ENCODE peak calls at places on chromosome 19, in four cellular contexts. One of them, this sample, is unnamed.

GRCh38 chr19:6738726-6739389 is 622 bp upstream of the TRIP10 start:
- DNase-seq in WTC11: peak; percentile 62
- DNase-seq in HepG2: no peak
- DNase-seq in K562: no peak
- DNase-seq in this sample: no peak

GRCh38 chr19:1235625-1236538 is 1.9 kb downstream of the CBARP start:
- DNase-seq in HepG2: no peak
- DNase-seq in K562: no peak
- DNase-seq in WTC11: no peak
- DNase-seq in this sample: no peak

GRCh38 chr19:56748443-56748842 is 76.9 kb upstream of the ZNF835 start:
- DNase-seq in HepG2: peak; percentile 47
- DNase-seq in WTC11: no peak
- DNase-seq in K562: no peak
- DNase-seq in this sample: peak; percentile 16

GRCh38 chr19:3907626-3908265 is 25.1 kb upstream of the NMRK2 start:
- DNase-seq in K562: peak; percentile 31
- DNase-seq in HepG2: no peak
- DNase-seq in WTC11: no peak
- DNase-seq in this sample: no peak

GRCh38 chr19:23509686-23510450 is 114.6 kb upstream of the ZNF91 start:
- DNase-seq in WTC11: no peak
- DNase-seq in HepG2: no peak
- DNase-seq in K562: no peak
- DNase-seq in this sample: no peak

GRCh38 chr19:10363789-10364281 is 16.5 kb downstream of the TYK2 start:
- DNase-seq in HepG2: no peak
- DNase-seq in WTC11: no peak
- DNase-seq in K562: no peak
- DNase-seq in this sample: no peak

GRCh38 chr19:50356691-50357177 is 8.7 kb downstream of the NAPSA start:
- DNase-seq in K562: no peak
- DNase-seq in HepG2: no peak
- DNase-seq in WTC11: no peak
- DNase-seq in this sample: no peak

GRCh38 chr19:38057954-38058690 is 151.1 kb downstream of the SIPA1L3 start:
- DNase-seq in WTC11: no peak
- DNase-seq in K562: no peak
- DNase-seq in HepG2: peak; percentile 58
- DNase-seq in this sample: peak; percentile 54

GRCh38 chr19:33714149-33714548 is 82.5 kb upstream of the KCTD15 start:
- DNase-seq in HepG2: no peak
- DNase-seq in WTC11: no peak
- DNase-seq in K562: no peak
- DNase-seq in this sample: no peak

GRCh38 chr19:7391218-7391670 is 42.5 kb downstream of the ARHGEF18 start:
- DNase-seq in WTC11: no peak
- DNase-seq in K562: no peak
- DNase-seq in HepG2: peak; percentile 77
- DNase-seq in this sample: peak; percentile 75

GRCh38 chr19:3668331-3669133 is 31.7 kb downstream of the PIP5K1C start:
- DNase-seq in HepG2: peak; percentile 21
- DNase-seq in WTC11: no peak
- DNase-seq in K562: no peak
- DNase-seq in this sample: no peak

GRCh38 chr19:46085888-46086287 is 38.6 kb downstream of the IGFL3 start:
- DNase-seq in HepG2: no peak
- DNase-seq in K562: no peak
- DNase-seq in WTC11: no peak
- DNase-seq in this sample: no peak

GRCh38 chr19:46089432-46089831 is 35.1 kb downstream of the IGFL3 start:
- DNase-seq in K562: no peak
- DNase-seq in WTC11: no peak
- DNase-seq in HepG2: no peak
- DNase-seq in this sample: no peak

GRCh38 chr19:46088101-46088500 is 36.4 kb downstream of the IGFL3 start:
- DNase-seq in HepG2: no peak
- DNase-seq in K562: no peak
- DNase-seq in WTC11: no peak
- DNase-seq in this sample: no peak

GRCh38 chr19:46090444-46090843 is 34.0 kb downstream of the IGFL3 start:
- DNase-seq in K562: no peak
- DNase-seq in HepG2: no peak
- DNase-seq in WTC11: no peak
- DNase-seq in this sample: no peak
- TF ChIP-seq NR3C1 in K562: no peak
- TF ChIP-seq NR3C1 in HepG2: no peak
- TF ChIP-seq NR3C1 in WTC11: no peak
- TF ChIP-seq NR3C1 in this sample: no peak

GRCh38 chr19:55638864-55639359 is 1.9 kb upstream of the ZNF580 start:
- DNase-seq in WTC11: peak; percentile 63
- DNase-seq in K562: no peak
- DNase-seq in HepG2: peak; percentile 66
- DNase-seq in this sample: peak; percentile 67
- TF ChIP-seq NR3C1 in WTC11: no peak
- TF ChIP-seq NR3C1 in K562: no peak
- TF ChIP-seq NR3C1 in HepG2: no peak
- TF ChIP-seq NR3C1 in this sample: no peak

GRCh38 chr19:13849991-13850909 is 26.7 kb upstream of the NANOS3 start:
- DNase-seq in WTC11: peak; percentile 79
- DNase-seq in K562: peak; percentile 80
- DNase-seq in HepG2: peak; percentile 53
- DNase-seq in this sample: no peak
- TF ChIP-seq NR3C1 in WTC11: no peak
- TF ChIP-seq NR3C1 in K562: no peak
- TF ChIP-seq NR3C1 in HepG2: no peak
- TF ChIP-seq NR3C1 in this sample: no peak

GRCh38 chr19:53518716-53519115 is 19.2 kb upstream of the ZNF331 start:
- DNase-seq in K562: no peak
- DNase-seq in WTC11: no peak
- DNase-seq in HepG2: no peak
- DNase-seq in this sample: no peak

GRCh38 chr19:53520547-53521372 is 17.2 kb upstream of the ZNF331 start:
- DNase-seq in WTC11: peak; percentile 94
- DNase-seq in K562: peak; percentile 75
- DNase-seq in HepG2: peak; percentile 87
- DNase-seq in this sample: peak; percentile 95

GRCh38 chr19:53519431-53519830 is 18.5 kb upstream of the ZNF331 start:
- DNase-seq in K562: no peak
- DNase-seq in WTC11: no peak
- DNase-seq in HepG2: no peak
- DNase-seq in this sample: no peak

GRCh38 chr19:53520163-53520546 is 17.8 kb upstream of the ZNF331 start:
- DNase-seq in K562: no peak
- DNase-seq in WTC11: no peak
- DNase-seq in HepG2: no peak
- DNase-seq in this sample: no peak

GRCh38 chr19:53521373-53522202 is 16.4 kb upstream of the ZNF331 start:
- DNase-seq in WTC11: no peak
- DNase-seq in HepG2: no peak
- DNase-seq in K562: no peak
- DNase-seq in this sample: no peak
- TF ChIP-seq NR3C1 in WTC11: no peak
- TF ChIP-seq NR3C1 in HepG2: no peak
- TF ChIP-seq NR3C1 in K562: no peak
- TF ChIP-seq NR3C1 in this sample: no peak

GRCh38 chr19:16330368-16330801 is 5.8 kb downstream of the KLF2 start:
- DNase-seq in WTC11: no peak
- DNase-seq in HepG2: peak; percentile 27
- DNase-seq in K562: peak; percentile 80
- DNase-seq in this sample: peak; percentile 90

GRCh38 chr19:16327501-16327900 is 2.9 kb downstream of the KLF2 start:
- DNase-seq in K562: no peak
- DNase-seq in HepG2: no peak
- DNase-seq in WTC11: no peak
- DNase-seq in this sample: no peak

GRCh38 chr19:16327911-16328823 is 3.5 kb downstream of the KLF2 start:
- DNase-seq in K562: no peak
- DNase-seq in WTC11: no peak
- DNase-seq in HepG2: no peak
- DNase-seq in this sample: no peak

GRCh38 chr19:16327131-16327450 is 2.5 kb downstream of the KLF2 start:
- DNase-seq in HepG2: no peak
- DNase-seq in WTC11: no peak
- DNase-seq in K562: no peak
- DNase-seq in this sample: no peak

GRCh38 chr19:16328824-16329482 is 4.3 kb downstream of the KLF2 start:
- DNase-seq in WTC11: no peak
- DNase-seq in K562: no peak
- DNase-seq in HepG2: no peak
- DNase-seq in this sample: no peak
- TF ChIP-seq NR3C1 in WTC11: no peak
- TF ChIP-seq NR3C1 in K562: no peak
- TF ChIP-seq NR3C1 in HepG2: no peak
- TF ChIP-seq NR3C1 in this sample: no peak

DNA sequence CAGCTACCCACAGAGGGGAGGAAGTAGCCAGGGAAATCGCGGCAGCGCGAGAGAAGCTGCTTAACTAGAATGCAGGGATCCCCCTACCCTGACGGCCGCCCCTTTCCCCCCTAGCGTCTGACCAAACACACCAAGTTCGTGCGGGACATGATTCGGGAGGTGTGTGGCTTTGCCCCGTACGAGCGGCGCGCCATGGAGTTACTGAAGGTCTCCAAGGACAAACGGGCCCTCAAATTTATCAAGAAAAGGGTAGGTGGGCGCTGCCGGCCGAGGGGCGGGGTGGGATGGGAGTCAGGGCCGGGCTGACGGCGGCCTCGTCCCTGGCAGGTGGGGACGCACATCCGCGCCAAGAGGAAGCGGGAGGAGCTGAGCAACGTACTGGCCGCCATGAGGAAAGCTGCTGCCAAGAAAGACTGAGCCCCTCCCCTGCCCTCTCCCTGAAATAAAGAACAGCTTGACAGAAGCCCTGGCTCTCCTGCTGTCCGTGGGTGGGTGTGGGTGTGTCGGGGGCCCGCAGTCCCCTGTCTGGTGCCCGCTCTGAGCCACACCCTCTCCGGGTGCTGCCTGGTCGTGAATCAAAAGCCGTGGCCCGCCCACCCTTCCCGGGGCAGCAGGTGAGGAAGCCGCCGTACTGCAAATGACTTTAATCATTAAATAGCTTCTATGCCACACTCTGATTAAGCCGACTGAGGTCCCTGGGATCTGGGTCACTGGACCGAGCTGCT is 1.3 kb downstream of the RPL36 start:
- DNase-seq in WTC11: no peak
- DNase-seq in HepG2: no peak
- DNase-seq in K562: peak; percentile 62
- DNase-seq in this sample: no peak
- TF ChIP-seq NR3C1 in WTC11: no peak
- TF ChIP-seq NR3C1 in HepG2: no peak
- TF ChIP-seq NR3C1 in K562: no peak
- TF ChIP-seq NR3C1 in this sample: no peak

GRCh38 chr19:42409477-42409876 is 17.7 kb downstream of the LIPE start:
- DNase-seq in K562: no peak
- DNase-seq in HepG2: no peak
- DNase-seq in WTC11: no peak
- DNase-seq in this sample: no peak
- TF ChIP-seq NR3C1 in K562: no peak
- TF ChIP-seq NR3C1 in HepG2: no peak
- TF ChIP-seq NR3C1 in WTC11: no peak
- TF ChIP-seq NR3C1 in this sample: no peak

DNA sequence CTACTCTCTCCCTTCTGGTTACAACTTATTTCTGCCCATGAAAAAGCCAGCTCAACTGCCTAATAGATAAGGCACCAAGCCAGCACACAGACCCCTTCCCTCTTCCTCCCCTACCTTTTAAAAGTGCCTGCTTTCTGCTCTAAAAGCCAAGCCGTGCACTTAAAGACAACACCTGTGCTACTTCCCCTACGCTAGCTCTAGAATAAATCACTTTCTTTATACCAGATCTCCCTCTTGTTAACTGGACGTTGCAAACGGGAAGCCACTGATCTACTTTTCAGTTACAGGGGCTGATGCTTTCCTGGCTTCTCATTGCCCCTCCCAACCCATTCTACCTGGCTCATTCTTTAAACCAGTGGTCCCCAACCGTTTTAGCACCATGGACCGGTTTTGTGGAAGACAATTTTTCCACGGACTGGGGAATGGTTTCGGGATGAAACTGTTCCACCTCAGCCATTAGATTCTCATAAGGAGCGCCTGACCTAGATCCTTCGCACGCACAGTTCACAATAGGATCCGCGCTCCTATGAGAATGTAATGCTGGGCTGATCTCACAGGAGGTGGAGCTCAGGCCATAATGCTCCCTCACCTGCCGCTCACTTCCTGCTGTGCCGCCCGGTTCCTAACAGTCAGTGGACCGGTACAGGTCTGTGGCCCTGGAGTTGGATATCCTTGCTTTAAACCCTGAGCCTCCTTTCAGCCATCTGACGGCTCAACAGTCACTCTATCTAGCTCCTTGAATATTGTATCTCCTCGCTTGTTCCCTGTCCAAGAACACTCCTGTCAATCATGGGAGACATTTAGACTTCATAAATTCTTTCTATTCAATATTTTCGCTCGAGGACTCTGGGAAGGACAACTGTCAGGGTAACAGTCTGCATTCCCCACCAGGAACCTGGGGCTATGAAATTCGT is 839 bp upstream of the ZNF223 start:
- DNase-seq in K562: no peak
- DNase-seq in WTC11: peak; percentile 24
- DNase-seq in HepG2: no peak
- DNase-seq in this sample: no peak
- TF ChIP-seq NR3C1 in K562: no peak
- TF ChIP-seq NR3C1 in WTC11: no peak
- TF ChIP-seq NR3C1 in HepG2: no peak
- TF ChIP-seq NR3C1 in this sample: no peak

GRCh38 chr19:44959691-44960090 is 4.5 kb downstream of the CLPTM1 start:
- DNase-seq in WTC11: no peak
- DNase-seq in K562: no peak
- DNase-seq in HepG2: no peak
- DNase-seq in this sample: no peak
- TF ChIP-seq NR3C1 in WTC11: no peak
- TF ChIP-seq NR3C1 in K562: no peak
- TF ChIP-seq NR3C1 in HepG2: no peak
- TF ChIP-seq NR3C1 in this sample: no peak

GRCh38 chr19:28943651-28944050 is 269.3 kb downstream of the UQCRFS1 start:
- DNase-seq in WTC11: peak; percentile 45
- DNase-seq in K562: peak; percentile 29
- DNase-seq in HepG2: no peak
- DNase-seq in this sample: no peak
- TF ChIP-seq NR3C1 in WTC11: no peak
- TF ChIP-seq NR3C1 in K562: no peak
- TF ChIP-seq NR3C1 in HepG2: no peak
- TF ChIP-seq NR3C1 in this sample: no peak